ENCODE peak calls at places on chromosomes 3 and 15, in seven cellular contexts. R is NCI-H146; I is globus pallidus; W is A549; K is stimulated activated naive CD8-positive, alpha-beta T cell treated with anti-CD3 and anti-CD28 coated beads, Interleukin-15, Interleukin-2, amounts not matched to agents 100 U/mL and 50 U/mL, for 24 hours; V is MM.1S; Q is heart left ventricle. C is an unnamed sample.

GRCh38 chr3:114878119-114878839 is 268.8 kb downstream of the ZBTB20 start:
- DNase-seq in I (no peak), Q (no peak), K (no peak), V (no peak), W (no peak), R (peak), C (no peak)

GRCh38 chr3:190174471-190174870 is 53.8 kb upstream of the P3H2 start:
- DNase-seq in I (no peak), R (no peak), W (no peak), Q (no peak), K (no peak), V (no peak), C (no peak)

GRCh38 chr15:92429378-92430066 is 35.8 kb downstream of the ST8SIA2 start:
- DNase-seq in W (peak), Q (no peak), K (no peak), R (no peak), V (no peak), I (no peak), C (no peak)

GRCh38 chr3:40841131-40841530 is 316.4 kb downstream of the ZNF621 start:
- DNase-seq in W (no peak), I (no peak), K (no peak), V (no peak), Q (no peak), R (no peak), C (no peak)

GRCh38 chr3:8307545-8308110 is 194.0 kb upstream of the LMCD1 start:
- DNase-seq in W (no peak), I (peak), Q (no peak), V (no peak), R (no peak), K (no peak), C (no peak)

GRCh38 chr15:70014860-70015490 is 82.7 kb downstream of the TLE3 start:
- DNase-seq in Q (no peak), R (peak), W (no peak), I (no peak), K (no peak), V (peak), C (no peak)

GRCh38 chr15:68428431-68428940 is 3.5 kb downstream of the ITGA11 start:
- DNase-seq in Q (no peak), R (no peak), W (no peak), I (no peak), K (no peak), V (no peak), C (no peak)

GRCh38 chr3:170918715-170919114 is 10.3 kb upstream of the EIF5A2 start:
- DNase-seq in W (no peak), I (no peak), K (no peak), Q (no peak), V (no peak), R (no peak), C (no peak)

GRCh38 chr3:134381836-134382442 is 7.7 kb upstream of the AMOTL2 start:
- DNase-seq in K (no peak), W (no peak), I (no peak), R (no peak), V (no peak), Q (no peak), C (no peak)

GRCh38 chr15:75410196-75410595 is 41.3 kb downstream of the SIN3A start:
- DNase-seq in Q (no peak), R (no peak), K (no peak), W (no peak), I (no peak), V (no peak), C (no peak)

GRCh38 chr15:48331796-48332641 is 790 bp downstream of the DUT start:
- DNase-seq in I (peak), V (peak), R (peak), W (peak), K (peak), Q (peak), C (peak)

GRCh38 chr15:48802867-48803266 is 8.0 kb downstream of the CEP152 start:
- DNase-seq in I (no peak), K (no peak), Q (no peak), V (no peak), W (no peak), R (no peak), C (no peak)

GRCh38 chr3:52649461-52650210 is 36.1 kb downstream of the PBRM1 start:
- DNase-seq in R (no peak), Q (no peak), I (no peak), W (no peak), V (no peak), K (no peak), C (peak)

GRCh38 chr3:50450135-50450911 is 53.1 kb downstream of the CACNA2D2 start:
- DNase-seq in Q (peak), W (no peak), R (no peak), K (peak), I (peak), V (no peak), C (no peak)

GRCh38 chr3:65144791-65145355 is 457.1 kb upstream of the ADAMTS9 start:
- DNase-seq in K (no peak), R (no peak), I (no peak), V (no peak), Q (no peak), W (no peak), C (peak)

GRCh38 chr3:181252626-181253025 is 263.1 kb upstream of the DNAJC19 start:
- DNase-seq in V (no peak), I (no peak), K (no peak), R (peak), Q (no peak), W (no peak), C (no peak)

GRCh38 chr15:65423977-65424679 is 1.4 kb upstream of the IGDCC4 start:
- DNase-seq in K (no peak), I (no peak), Q (no peak), R (no peak), W (no peak), V (no peak), C (no peak)

GRCh38 chr3:101081990-101082389 is 88.8 kb upstream of the ABI3BP start:
- DNase-seq in W (no peak), Q (no peak), V (no peak), R (no peak), I (no peak), K (no peak), C (no peak)

GRCh38 chr15:48721061-48721810 is 75.7 kb upstream of the FBN1 start:
- DNase-seq in R (no peak), W (no peak), V (no peak), I (no peak), Q (no peak), K (no peak), C (no peak)